ENCODE peak calls at places on chromosomes 13 and 19, in four cellular contexts. One of them, this sample, is unnamed.

GRCh38 chr13:19153782-19154450 is 27.7 kb downstream of the TUBA3C start:
- DNase-seq in EH: no peak
- DNase-seq in HEK293T: peak; percentile 10
- DNase-seq in prostate gland: no peak
- DNase-seq in this sample: no peak

GRCh38 chr13:113083402-113084061 is 22.1 kb upstream of the F7 start:
- DNase-seq in EH: no peak
- DNase-seq in HEK293T: no peak
- DNase-seq in prostate gland: peak; percentile 76
- DNase-seq in this sample: no peak

GRCh38 chr19:48722196-48722708 is 2.7 kb upstream of the MAMSTR start:
- DNase-seq in EH: no peak
- DNase-seq in prostate gland: no peak
- DNase-seq in HEK293T: no peak
- DNase-seq in this sample: no peak

GRCh38 chr13:42762917-42763316 is 18.5 kb upstream of the FAM216B start:
- DNase-seq in EH: peak; percentile 83
- DNase-seq in prostate gland: no peak
- DNase-seq in HEK293T: no peak
- DNase-seq in this sample: no peak

GRCh38 chr19:10137751-10138682 is 18.3 kb upstream of the EIF3G start:
- DNase-seq in HEK293T: no peak
- DNase-seq in prostate gland: no peak
- DNase-seq in EH: no peak
- DNase-seq in this sample: no peak

GRCh38 chr13:107339209-107339608 is 771.3 kb upstream of the ARGLU1 start:
- DNase-seq in EH: no peak
- DNase-seq in HEK293T: no peak
- DNase-seq in prostate gland: no peak
- DNase-seq in this sample: no peak

GRCh38 chr13:105442941-105443340 is 1092.5 kb downstream of the EFNB2 start:
- DNase-seq in EH: peak; percentile 89
- DNase-seq in prostate gland: no peak
- DNase-seq in HEK293T: no peak
- DNase-seq in this sample: peak; percentile 46

GRCh38 chr13:69660155-69660554 is 447.5 kb upstream of the ATXN8OS start:
- DNase-seq in EH: no peak
- DNase-seq in HEK293T: no peak
- DNase-seq in prostate gland: no peak
- DNase-seq in this sample: no peak

GRCh38 chr19:47228937-47229673 is 1.9 kb downstream of the BBC3 start:
- DNase-seq in HEK293T: no peak
- DNase-seq in EH: peak; percentile 43
- DNase-seq in prostate gland: no peak
- DNase-seq in this sample: no peak